ENCODE peak calls at places on chromosomes 2 and 18, in four cellular contexts. C, F, Y and N are unnamed samples.

GRCh38 chr18:59748628-59749360 is 51.6 kb upstream of the CCBE1 start:
- DNase-seq in C (no peak), F (no peak), Y (no peak), N (no peak)

GRCh38 chr2:144162652-144163051 is 357.3 kb downstream of the ZEB2 start:
- DNase-seq in C (peak), F (peak), Y (peak), N (peak)

GRCh38 chr18:5975111-5975622 is 79.8 kb upstream of the TMEM200C start:
- DNase-seq in C (no peak), F (no peak), Y (no peak), N (no peak)

GRCh38 chr2:33598472-33599174 is 476 bp downstream of the FAM98A start:
- DNase-seq in C (no peak), F (peak), Y (peak), N (peak)

GRCh38 chr2:46239847-46240181 is 57.4 kb upstream of the EPAS1 start:
- DNase-seq in C (no peak), F (no peak), Y (no peak), N (no peak)

GRCh38 chr2:191486584-191487320 is 191.2 kb upstream of the NABP1 start:
- DNase-seq in C (no peak), F (no peak), Y (peak), N (peak)

GRCh38 chr18:21056545-21056944 is 55.1 kb downstream of the ROCK1 start:
- DNase-seq in C (no peak), F (no peak), Y (no peak), N (no peak)

GRCh38 chr2:112646102-112646719 is 472 bp downstream of the SLC20A1 start:
- DNase-seq in C (no peak), F (no peak), Y (peak), N (peak)

GRCh38 chr2:39275016-39275415 is 31.2 kb upstream of the CDKL4 start:
- DNase-seq in C (no peak), F (no peak), Y (no peak), N (peak)

GRCh38 chr2:15667579-15668556 is 76.2 kb downstream of the DDX1 start:
- DNase-seq in C (no peak), F (no peak), Y (no peak), N (no peak)

GRCh38 chr2:152089238-152089637 is 9.6 kb downstream of the CACNB4 start:
- DNase-seq in C (no peak), F (no peak), Y (no peak), N (no peak)

GRCh38 chr2:1915196-1915595 is 170.9 kb upstream of the PXDN start:
- DNase-seq in C (no peak), F (no peak), Y (no peak), N (no peak)

GRCh38 chr2:17538022-17538843 is 2.3 kb upstream of the VSNL1 start:
- DNase-seq in C (no peak), F (no peak), Y (peak), N (no peak)

GRCh38 chr2:176435691-176436215 is 166.5 kb downstream of the MTX2 start:
- DNase-seq in C (no peak), F (no peak), Y (no peak), N (no peak)

GRCh38 chr2:134758632-134759031 is 39.8 kb upstream of the TMEM163 start:
- DNase-seq in C (no peak), F (no peak), Y (no peak), N (no peak)

GRCh38 chr2:111037136-111037535 is 83.6 kb upstream of the BCL2L11 start:
- DNase-seq in C (no peak), F (no peak), Y (no peak), N (no peak)

GRCh38 chr18:47331051-47331450 is 79.6 kb upstream of the SKOR2 start:
- DNase-seq in C (no peak), F (no peak), Y (no peak), N (no peak)

GRCh38 chr18:26813043-26813442 is 52.5 kb downstream of the AQP4 start:
- DNase-seq in C (peak), F (no peak), Y (peak), N (peak)

GRCh38 chr2:104768694-104769093 is 85.2 kb upstream of the POU3F3 start:
- DNase-seq in C (no peak), F (no peak), Y (no peak), N (no peak)

GRCh38 chr2:204681412-204681811 is 136.1 kb downstream of the PARD3B start:
- DNase-seq in C (no peak), F (no peak), Y (no peak), N (no peak)

GRCh38 chr2:191204443-191204842 is 40.8 kb upstream of the MYO1B start:
- DNase-seq in C (no peak), F (no peak), Y (no peak), N (no peak)

GRCh38 chr18:37491526-37491925 is 74.1 kb downstream of the CELF4 start:
- DNase-seq in C (no peak), F (no peak), Y (no peak), N (no peak)

GRCh38 chr18:37493352-37493935 is 72.2 kb downstream of the CELF4 start:
- DNase-seq in C (no peak), F (no peak), Y (no peak), N (no peak)

GRCh38 chr18:37494406-37494805 is 71.2 kb downstream of the CELF4 start:
- DNase-seq in C (no peak), F (no peak), Y (no peak), N (no peak)

GRCh38 chr18:37495354-37495753 is 70.2 kb downstream of the CELF4 start:
- DNase-seq in C (no peak), F (no peak), Y (no peak), N (no peak)

GRCh38 chr18:37492952-37493351 is 72.6 kb downstream of the CELF4 start:
- DNase-seq in C (no peak), F (no peak), Y (no peak), N (no peak)
- TF ChIP-seq CTCF in C (no peak), F (no peak), Y (no peak), N (no peak)

GRCh38 chr2:54997826-54998225 is 52.4 kb downstream of the RTN4 start:
- DNase-seq in C (no peak), F (no peak), Y (no peak), N (no peak)
- TF ChIP-seq CTCF in C (no peak), F (no peak), Y (no peak), N (no peak)

GRCh38 chr2:4635289-4635688 is 931.9 kb downstream of the DCDC2C start:
- DNase-seq in C (no peak), F (no peak), Y (no peak), N (no peak)
- TF ChIP-seq CTCF in C (no peak), F (no peak), Y (no peak), N (no peak)

DNA sequence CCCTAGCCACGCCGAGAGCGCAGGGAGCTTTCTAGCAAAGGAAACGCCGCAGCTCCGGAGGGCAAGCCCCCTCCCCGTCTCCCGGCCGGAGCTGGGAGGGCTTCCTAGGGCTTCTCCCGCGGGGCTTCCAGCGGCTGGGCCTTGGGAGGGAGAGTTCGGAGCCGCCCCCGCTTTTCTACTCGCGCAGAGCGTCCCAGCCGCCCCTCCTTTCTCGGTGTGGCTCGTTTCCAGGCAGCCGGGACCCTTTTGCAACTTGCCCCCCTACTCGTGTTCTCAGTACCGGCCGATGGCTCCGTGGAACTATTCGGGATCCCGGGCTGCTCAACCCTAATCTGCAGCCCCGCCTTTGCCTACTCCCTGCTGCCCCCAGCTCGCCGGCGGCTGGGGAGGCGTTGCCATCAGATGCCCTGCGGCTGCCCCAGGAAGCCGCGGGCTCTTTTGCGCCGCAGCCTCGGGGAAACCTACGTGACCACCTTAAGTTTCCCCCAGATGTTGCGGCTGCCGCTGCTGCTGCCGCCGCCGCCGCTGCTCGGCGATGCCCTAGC is 1.5 kb upstream of the NR4A2 start:
- DNase-seq in C (peak), F (peak), Y (peak), N (peak)
- TF ChIP-seq CTCF in C (no peak), F (peak), Y (no peak), N (no peak)

GRCh38 chr2:206502729-206503128 is 59.4 kb downstream of the ADAM23 start:
- DNase-seq in C (no peak), F (no peak), Y (no peak), N (no peak)
- TF ChIP-seq CTCF in C (no peak), F (no peak), Y (no peak), N (no peak)

DNA sequence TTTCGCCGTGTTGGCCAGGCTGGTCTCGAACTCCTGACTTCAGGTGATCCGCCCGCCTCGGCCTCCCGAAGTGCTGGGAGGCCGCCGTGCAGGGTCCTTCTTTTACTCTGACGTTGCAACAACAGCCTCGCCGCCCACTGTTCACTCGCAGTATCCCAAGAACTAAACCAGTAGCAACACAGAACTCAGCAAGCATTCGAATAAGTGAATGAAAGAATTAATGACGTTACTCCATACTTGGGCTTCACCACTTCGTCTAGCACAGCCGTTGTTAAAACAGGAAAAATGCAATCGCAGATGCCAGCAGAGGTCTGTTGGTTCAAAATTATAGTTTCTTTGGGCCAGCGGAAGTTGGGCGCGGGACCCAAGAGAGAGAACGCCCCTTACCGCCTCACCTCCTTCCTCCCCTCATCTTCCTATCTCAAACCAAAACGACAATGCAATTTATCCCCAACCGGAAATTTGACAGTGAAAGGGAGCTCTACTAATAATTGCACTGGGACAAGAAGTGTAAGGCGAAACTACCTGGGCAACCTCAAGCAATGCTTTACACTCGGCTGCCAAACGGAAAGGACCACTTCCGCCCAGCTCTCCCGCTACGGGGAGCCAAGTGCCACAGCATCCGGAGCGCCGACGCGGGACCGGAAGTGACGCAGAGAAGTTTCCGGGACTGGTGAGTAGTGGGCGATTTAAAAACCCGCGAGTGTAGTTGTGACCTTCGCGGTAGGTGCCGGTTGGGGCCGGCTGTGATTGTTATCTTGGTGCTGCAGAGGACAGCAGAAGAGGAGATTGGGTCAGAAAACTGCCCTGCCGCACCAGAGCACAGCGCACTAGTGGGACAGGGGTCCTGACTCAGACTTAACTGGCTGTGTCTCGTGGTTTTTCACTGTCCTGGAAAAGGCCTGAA is at the start of the genes NIF3L1 and PPIL3:
- DNase-seq in C (peak), F (peak), Y (peak), N (peak)
- TF ChIP-seq CTCF in C (no peak), F (no peak), Y (no peak), N (no peak)